ENCODE peak calls at places on chromosomes 12 and 14, in seven cellular contexts. X is IMR-90; F is pons; H is choroid plexus epithelial cell; G is non-pigmented ciliary epithelial cell; P is activated CD8-positive, alpha-beta memory T cell treated with anti-CD3 and anti-CD28 coated beads for 24 hours; E is ELR. I is an unnamed sample.

GRCh38 chr12:76948895-76949294 is 70.1 kb upstream of the CSRP2 start:
- DNase-seq in G (no peak), P (no peak), X (no peak), F (no peak), H (no peak), E (no peak), I (no peak)

GRCh38 chr12:7093486-7093885 is 1.2 kb upstream of the C1R start:
- DNase-seq in H (no peak), G (no peak), P (no peak), X (no peak), F (no peak), E (no peak), I (no peak)

GRCh38 chr14:32933943-32934890 is 4.5 kb upstream of the NPAS3 start:
- DNase-seq in F (peak), H (peak), G (no peak), E (no peak), P (no peak), X (no peak), I (no peak)

GRCh38 chr14:52266782-52267181 is 716 bp upstream of the PTGDR start:
- DNase-seq in E (peak), X (no peak), P (no peak), H (no peak), G (no peak), F (no peak), I (no peak)

GRCh38 chr12:132955094-132955932 is 793 bp downstream of the ZNF605 start:
- DNase-seq in P (peak), X (peak), G (peak), F (peak), H (peak), E (peak), I (no peak)

GRCh38 chr14:100902295-100902694 is 1.2 kb downstream of the RTL1 start:
- DNase-seq in F (no peak), G (no peak), E (no peak), X (no peak), H (no peak), P (peak), I (no peak)

GRCh38 chr14:39266589-39266870 is 32.8 kb downstream of the MIA2 start:
- DNase-seq in H (no peak), E (peak), P (no peak), F (no peak), X (peak), G (no peak), I (no peak)

GRCh38 chr14:75833326-75834020 is 148.3 kb downstream of the TGFB3 start:
- DNase-seq in H (no peak), F (no peak), G (no peak), P (no peak), X (no peak), E (no peak), I (no peak)

GRCh38 chr12:31750747-31751039 is 21.9 kb upstream of the AMN1 start:
- DNase-seq in G (no peak), P (no peak), E (no peak), H (no peak), F (no peak), X (no peak), I (no peak)

GRCh38 chr12:104024348-104024747 is 25.6 kb downstream of the GLT8D2 start:
- DNase-seq in H (no peak), E (no peak), G (no peak), X (no peak), F (no peak), P (no peak), I (no peak)

GRCh38 chr14:90511795-90512331 is 115.0 kb downstream of the CALM1 start:
- DNase-seq in F (peak), X (no peak), E (no peak), P (no peak), H (no peak), G (no peak), I (no peak)

GRCh38 chr12:69059465-69060457 is 126.8 kb upstream of the CPM start:
- DNase-seq in P (peak), E (peak), X (peak), F (no peak), H (peak), G (peak), I (no peak)

GRCh38 chr14:77000340-77001235 is 27.9 kb downstream of the IRF2BPL start:
- DNase-seq in E (peak), X (peak), G (no peak), P (no peak), H (peak), F (peak), I (no peak)

GRCh38 chr14:102209224-102209966 is 69.7 kb downstream of the WDR20 start:
- DNase-seq in H (peak), P (no peak), G (no peak), E (peak), X (peak), F (peak), I (no peak)

GRCh38 chr12:115227137-115227615 is 543.2 kb upstream of the TBX3 start:
- DNase-seq in H (peak), G (peak), F (no peak), X (peak), E (peak), P (no peak), I (no peak)

GRCh38 chr12:3872800-3873636 is at the start of gene PARP11:
- DNase-seq in F (peak), G (peak), X (peak), E (peak), P (peak), H (peak), I (peak)

GRCh38 chr12:110248096-110248447 is 33.0 kb upstream of the ATP2A2 start:
- DNase-seq in F (no peak), E (no peak), G (no peak), H (no peak), X (no peak), P (no peak), I (no peak)

GRCh38 chr12:6961278-6961694 is 9.2 kb downstream of the PHB2 start:
- DNase-seq in X (no peak), G (no peak), E (peak), H (no peak), F (no peak), P (peak), I (no peak)

GRCh38 chr12:107818984-107819383 is 44.5 kb downstream of the ASCL4 start:
- DNase-seq in E (peak), G (peak), P (no peak), H (peak), X (peak), F (no peak), I (no peak)

I was measured in vagina.